ENCODE peak calls at places on chromosome X, in seven cellular contexts. C is sigmoid colon, T is bronchial epithelial cell, V is endothelial cell of umbilical vein, Q is heart right ventricle, W is right atrium auricular region, A is psoas muscle. K is an unnamed sample.

GRCh38 chrX:134746379-134746723 is 88.1 kb upstream of the PLAC1 start:
- DNase-seq in Q (no peak), C (no peak), T (no peak), V (peak), W (no peak), A (no peak), K (no peak)

GRCh38 chrX:350534-351321 is 32.1 kb upstream of the GTPBP6 start:
- DNase-seq in V (no peak), W (no peak), C (peak), Q (no peak), A (no peak), T (no peak), K (peak)

GRCh38 chrX:150899191-150899757 is 806 bp upstream of the CD99L2 start:
- DNase-seq in T (peak), C (peak), Q (peak), W (no peak), V (peak), A (peak), K (peak)

GRCh38 chrX:14694631-14695030 is 165.3 kb downstream of the GLRA2 start:
- DNase-seq in C (no peak), Q (no peak), T (peak), W (no peak), A (no peak), V (no peak), K (no peak)

GRCh38 chrX:9729161-9729885 is 36.3 kb downstream of the GPR143 start:
- DNase-seq in W (no peak), V (no peak), Q (no peak), C (no peak), A (no peak), T (no peak), K (no peak)

GRCh38 chrX:10444204-10444603 is 176.2 kb downstream of the MID1 start:
- DNase-seq in Q (no peak), V (peak), C (no peak), A (no peak), W (no peak), T (no peak), K (no peak)

GRCh38 chrX:23554304-23554703 is 113.0 kb upstream of the PRDX4 start:
- DNase-seq in W (no peak), C (no peak), Q (no peak), A (no peak), T (peak), V (peak), K (no peak)

GRCh38 chrX:31232506-31232905 is 160.7 kb upstream of the FTHL17 start:
- DNase-seq in Q (no peak), A (no peak), W (no peak), C (no peak), V (no peak), T (no peak), K (no peak)

GRCh38 chrX:68889244-68889643 is 60.4 kb downstream of the EFNB1 start:
- DNase-seq in Q (no peak), W (no peak), A (no peak), C (no peak), T (no peak), V (no peak), K (no peak)

GRCh38 chrX:31543565-31544125 is 471.8 kb upstream of the FTHL17 start:
- DNase-seq in C (no peak), T (no peak), V (no peak), Q (no peak), A (no peak), W (no peak), K (no peak)

GRCh38 chrX:46574337-46574940 is 874 bp downstream of the CHST7 start:
- DNase-seq in T (no peak), C (no peak), Q (no peak), W (no peak), V (peak), A (peak), K (no peak)

GRCh38 chrX:13256562-13256961 is 63.3 kb downstream of the ATXN3L start:
- DNase-seq in A (no peak), Q (no peak), V (no peak), W (no peak), C (no peak), T (no peak), K (no peak)

GRCh38 chrX:13253223-13253622 is 66.6 kb downstream of the ATXN3L start:
- DNase-seq in T (no peak), V (no peak), C (no peak), W (no peak), A (no peak), Q (no peak), K (no peak)

GRCh38 chrX:13254870-13255269 is 65.0 kb downstream of the ATXN3L start:
- DNase-seq in W (no peak), C (no peak), Q (no peak), T (no peak), A (no peak), V (no peak), K (no peak)

GRCh38 chrX:13252726-13253125 is 67.1 kb downstream of the ATXN3L start:
- DNase-seq in T (no peak), C (no peak), V (no peak), A (no peak), W (no peak), Q (no peak), K (no peak)

DNA sequence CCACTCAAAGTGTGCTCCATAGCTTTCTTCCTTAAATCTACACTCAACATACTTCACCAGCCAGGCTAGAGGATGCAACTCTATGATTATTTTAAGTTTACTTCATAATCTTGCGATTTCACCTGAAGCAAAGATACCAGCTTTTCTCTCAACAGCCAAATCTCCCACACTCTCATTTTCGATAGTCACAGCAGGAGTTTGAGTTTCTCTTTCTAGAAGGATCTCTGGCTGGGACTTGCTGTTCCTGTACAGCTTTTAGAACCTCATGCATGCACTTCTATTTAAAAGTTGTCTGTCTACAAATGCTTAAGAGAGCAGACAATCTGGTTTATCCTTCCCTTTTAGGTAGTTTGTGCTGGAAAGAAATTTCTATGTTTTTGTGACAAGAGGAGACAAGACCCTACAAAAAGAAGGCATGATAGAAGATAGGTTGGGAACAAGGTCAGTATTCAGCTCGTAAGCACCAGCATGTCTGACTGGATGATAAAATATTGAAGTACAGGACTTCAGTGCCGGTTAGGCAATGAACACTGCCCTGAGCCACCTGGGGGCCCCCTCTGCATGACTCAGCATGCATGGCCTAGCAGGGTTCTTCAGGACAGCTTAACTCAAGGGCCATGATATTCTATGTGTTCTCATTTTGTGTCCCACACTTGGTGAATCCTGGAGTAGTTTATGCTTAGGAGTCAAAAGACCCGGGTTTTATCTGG is 65.6 kb downstream of the ATXN3L start:
- DNase-seq in V (peak), Q (no peak), A (no peak), T (peak), W (no peak), C (no peak), K (no peak)
- TF ChIP-seq CTCF in V (no peak), Q (no peak), A (no peak), T (no peak), W (no peak), C (no peak), K (no peak)

GRCh38 chrX:16804923-16805464 is 18.7 kb downstream of the TXLNG start:
- DNase-seq in C (no peak), Q (no peak), W (no peak), T (no peak), V (no peak), A (no peak), K (no peak)

GRCh38 chrX:16807548-16807947 is 21.3 kb downstream of the TXLNG start:
- DNase-seq in C (no peak), Q (no peak), T (no peak), V (peak), A (no peak), W (no peak), K (no peak)

GRCh38 chrX:16807976-16808542 is 21.8 kb downstream of the TXLNG start:
- DNase-seq in A (no peak), C (no peak), Q (no peak), V (peak), T (peak), W (no peak), K (peak)
- H3K4me3 ChIP-seq in A (peak), C (peak), Q (no peak), V (peak), T (no peak), W (peak), K (peak)

DNA sequence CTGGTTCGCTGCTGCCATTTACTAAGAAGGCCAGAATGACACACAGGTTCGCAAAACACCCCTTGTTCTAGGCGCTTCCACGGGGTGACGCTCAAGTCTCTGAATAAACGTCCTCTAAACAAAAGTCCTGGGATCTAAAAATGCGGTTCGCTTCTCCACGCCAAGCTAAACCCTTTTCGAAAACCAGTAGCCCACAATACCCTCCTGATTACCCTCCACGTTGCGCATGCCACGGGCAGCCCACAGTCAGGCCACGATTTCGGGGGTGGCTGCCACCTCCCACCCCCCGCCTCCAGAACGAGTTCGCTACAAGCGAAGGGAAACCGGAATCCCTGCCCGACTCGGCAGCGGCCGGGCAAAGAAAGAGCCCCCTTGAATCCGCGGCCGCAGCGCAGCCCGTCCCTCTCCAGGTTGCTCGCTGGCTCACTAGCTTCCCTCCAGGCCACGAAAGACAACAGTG is 423 bp downstream of the RPL39 start:
- DNase-seq in T (peak), C (no peak), W (no peak), A (no peak), V (peak), Q (peak), K (peak)
- TF ChIP-seq CTCF in T (peak), C (no peak), W (no peak), A (no peak), V (no peak), Q (no peak), K (no peak)

GRCh38 chrX:72132456-72132855 is 741 bp upstream of the RTL5 start:
- DNase-seq in Q (no peak), W (no peak), A (no peak), V (no peak), C (no peak), T (no peak), K (no peak)

GRCh38 chrX:72130156-72130761 is 1.5 kb downstream of the RTL5 start:
- DNase-seq in W (no peak), T (no peak), Q (no peak), C (no peak), A (no peak), V (no peak), K (no peak)

GRCh38 chrX:72129661-72130060 is 2.1 kb downstream of the RTL5 start:
- DNase-seq in W (no peak), C (no peak), T (no peak), Q (no peak), V (no peak), A (no peak), K (no peak)

GRCh38 chrX:72131317-72132294 is at the start of gene RTL5:
- DNase-seq in C (peak), T (peak), V (peak), W (peak), Q (peak), A (peak), K (peak)

DNA sequence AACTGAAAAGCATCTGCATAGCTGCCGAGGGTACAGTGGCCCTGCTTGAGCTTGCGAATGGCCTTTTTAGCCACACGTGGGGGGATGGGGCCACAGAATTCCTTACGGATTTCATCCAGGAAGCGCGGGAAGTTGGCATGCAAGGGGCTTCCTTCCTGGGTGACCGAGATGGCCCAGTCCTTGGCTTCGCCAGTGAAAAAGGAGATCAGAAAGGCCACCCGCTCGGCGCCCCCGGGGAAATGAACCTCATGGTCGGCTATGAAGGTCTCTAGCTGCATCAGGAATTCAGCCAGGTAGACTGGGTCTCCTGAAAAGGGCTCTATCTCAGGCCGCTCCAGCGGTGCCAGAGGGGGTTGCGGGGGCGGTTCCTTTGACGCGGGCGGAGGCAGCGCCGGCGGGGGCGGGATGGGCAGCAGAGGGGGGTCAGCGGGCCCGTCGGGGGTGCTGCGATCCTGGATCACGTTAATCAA is 918 bp downstream of the RTL5 start:
- DNase-seq in T (no peak), V (no peak), A (peak), W (no peak), C (no peak), Q (no peak), K (no peak)
- H3K4me3 ChIP-seq in T (no peak), V (peak), A (peak), W (peak), C (peak), Q (peak), K (peak)

DNA sequence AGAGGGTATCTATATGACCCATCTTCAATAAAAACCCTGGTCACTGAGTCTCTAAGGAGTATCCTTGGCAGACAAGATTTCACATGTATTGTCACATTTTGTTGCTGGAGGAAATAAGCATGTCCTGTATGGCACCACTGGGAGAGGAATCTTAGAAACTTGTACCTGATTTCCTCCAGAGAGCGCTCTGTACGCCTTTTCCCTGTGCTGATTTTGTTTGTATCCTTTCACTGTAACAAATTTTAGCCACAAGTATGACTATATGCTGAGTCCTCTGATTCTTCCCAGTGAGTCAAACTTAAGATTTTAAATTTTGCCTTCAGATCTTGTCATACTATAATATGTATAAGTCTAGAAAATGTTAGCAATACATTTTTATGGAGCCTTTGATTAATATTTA is 102.8 kb downstream of the ITIH6 start:
- DNase-seq in C (no peak), A (no peak), T (peak), V (no peak), Q (no peak), W (no peak), K (no peak)
- TF ChIP-seq CTCF in C (no peak), A (no peak), T (peak), V (no peak), Q (peak), W (no peak), K (no peak)

GRCh38 chrX:115324194-115324593 is 34.7 kb downstream of the LUZP4 start:
- DNase-seq in W (no peak), A (peak), V (peak), Q (peak), T (peak), C (no peak), K (no peak)
- H3K4me3 ChIP-seq in W (no peak), A (no peak), V (no peak), Q (no peak), T (no peak), C (no peak), K (no peak)

GRCh38 chrX:39070009-39070408 is 268.8 kb downstream of the MID1IP1 start:
- DNase-seq in W (no peak), A (no peak), T (no peak), Q (no peak), V (no peak), C (no peak), K (no peak)

GRCh38 chrX:39067866-39068265 is 266.6 kb downstream of the MID1IP1 start:
- DNase-seq in C (no peak), V (no peak), T (no peak), A (no peak), W (no peak), Q (no peak), K (no peak)

DNA sequence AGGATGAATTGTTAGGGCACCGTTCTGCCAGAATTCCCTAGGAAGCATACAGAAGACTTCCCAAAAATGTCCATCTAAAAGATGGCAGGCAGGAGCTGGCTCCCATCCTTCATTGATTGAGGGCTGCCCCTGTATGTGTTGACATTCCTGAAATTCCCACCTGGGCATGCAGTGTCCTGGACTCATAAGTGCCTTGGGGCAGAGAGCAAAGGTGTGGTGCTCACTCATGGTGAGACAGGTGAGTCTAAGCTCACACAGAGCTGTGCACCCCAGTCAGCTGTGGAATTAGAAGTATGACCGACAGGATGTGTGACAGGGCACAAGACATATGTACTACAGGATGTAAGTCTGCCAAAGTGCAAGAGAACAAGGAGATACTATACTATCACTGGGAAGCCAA is 271.9 kb downstream of the MID1IP1 start:
- DNase-seq in V (no peak), T (peak), A (no peak), C (no peak), W (no peak), Q (no peak), K (no peak)
- TF ChIP-seq CTCF in V (no peak), T (no peak), A (no peak), C (no peak), W (no peak), Q (no peak), K (no peak)

GRCh38 chrX:34653811-34654210 is 3.3 kb downstream of the TMEM47 start:
- DNase-seq in V (peak), W (no peak), C (no peak), A (no peak), T (peak), Q (no peak), K (no peak)

GRCh38 chrX:34656842-34657780 is at the start of gene TMEM47:
- DNase-seq in W (peak), T (peak), Q (peak), V (peak), A (peak), C (peak), K (peak)

GRCh38 chrX:34655496-34656258 is 1.4 kb downstream of the TMEM47 start:
- DNase-seq in V (peak), W (no peak), A (no peak), C (no peak), T (no peak), Q (peak), K (no peak)

GRCh38 chrX:34656467-34656841 is 631 bp downstream of the TMEM47 start:
- DNase-seq in A (peak), V (peak), W (no peak), C (peak), Q (no peak), T (no peak), K (peak)

GRCh38 chrX:34654939-34655338 is 2.1 kb downstream of the TMEM47 start:
- DNase-seq in W (no peak), A (no peak), T (no peak), C (no peak), Q (no peak), V (peak), K (no peak)
- H3K4me3 ChIP-seq in W (peak), A (peak), T (no peak), C (peak), Q (peak), V (peak), K (peak)

K was measured in gastrocnemius medialis.